ENCODE peak calls at places on chromosomes 6 and 20, in six cellular contexts. N is HCT116, B is SK-N-SH, O is IMR-90, U is H1, P is GM12878. R is an unnamed sample.

GRCh38 chr6:144360401-144360800 is 75.3 kb downstream of the UTRN start:
- DNase-seq in O (no peak), B (no peak), U (no peak), P (no peak), N (no peak), R (no peak)

GRCh38 chr20:2086177-2086979 is 15.2 kb upstream of the STK35 start:
- DNase-seq in O (no peak), U (no peak), N (no peak), P (no peak), B (no peak), R (no peak)

GRCh38 chr20:37239026-37239451 is 22.6 kb downstream of the GHRH start:
- DNase-seq in B (no peak), N (no peak), P (no peak), O (peak), U (no peak), R (no peak)

GRCh38 chr6:53090576-53090975 is 25.4 kb downstream of the FBXO9 start:
- DNase-seq in O (peak), B (no peak), N (no peak), P (no peak), U (no peak), R (no peak)

GRCh38 chr6:28814032-28814976 is 109.5 kb downstream of the TRIM27 start:
- DNase-seq in P (no peak), O (no peak), U (peak), N (no peak), B (no peak), R (no peak)

GRCh38 chr20:47907031-47907670 is 121.9 kb upstream of the SULF2 start:
- DNase-seq in N (no peak), O (no peak), P (no peak), U (no peak), B (no peak), R (no peak)

GRCh38 chr6:140636237-140636636 is 1261.8 kb upstream of the CITED2 start:
- DNase-seq in N (no peak), O (no peak), U (no peak), B (no peak), P (peak), R (no peak)

GRCh38 chr20:5652626-5653573 is 97.3 kb upstream of the SHLD1 start:
- DNase-seq in B (no peak), P (no peak), N (no peak), O (peak), U (no peak), R (peak)

GRCh38 chr6:33427585-33428218 is 7.8 kb downstream of the SYNGAP1 start:
- DNase-seq in U (peak), O (no peak), N (no peak), P (no peak), B (peak), R (peak)

GRCh38 chr6:116055513-116055912 is 5.2 kb downstream of the FRK start:
- DNase-seq in P (no peak), U (no peak), O (no peak), B (no peak), N (no peak), R (no peak)

GRCh38 chr6:32692019-32692418 is 25.6 kb upstream of the HLA-DQB1 start:
- DNase-seq in O (no peak), N (peak), P (peak), U (no peak), B (no peak), R (peak)

GRCh38 chr6:110053395-110054240 is 75.5 kb downstream of the GPR6 start:
- DNase-seq in N (peak), B (peak), P (no peak), O (peak), U (no peak), R (peak)

GRCh38 chr20:39146394-39146793 is 184.2 kb downstream of the DHX35 start:
- DNase-seq in P (no peak), B (no peak), O (no peak), N (no peak), U (no peak), R (no peak)

GRCh38 chr6:160035693-160036330 is 66.9 kb downstream of the IGF2R start:
- DNase-seq in U (no peak), P (no peak), B (no peak), N (no peak), O (peak), R (no peak)

GRCh38 chr6:17600527-17601388 is 656 bp downstream of the FAM8A1 start:
- DNase-seq in P (no peak), U (peak), B (peak), O (peak), N (no peak), R (no peak)

GRCh38 chr6:158586652-158587051 is 26.8 kb downstream of the TMEM181 start:
- DNase-seq in P (no peak), N (no peak), O (no peak), B (no peak), U (no peak), R (no peak)

GRCh38 chr20:51854912-51855311 is 52.6 kb upstream of the SALL4 start:
- DNase-seq in B (no peak), P (no peak), U (no peak), O (no peak), N (no peak), R (no peak)

GRCh38 chr6:38943964-38944363 is 104.6 kb upstream of the GLP1R start:
- DNase-seq in B (no peak), U (no peak), P (no peak), O (no peak), N (no peak), R (peak)

GRCh38 chr20:53403029-53403428 is 190.6 kb downstream of the ZNF217 start:
- DNase-seq in U (no peak), O (no peak), N (no peak), B (no peak), P (no peak), R (no peak)

GRCh38 chr20:22918286-22918983 is 116.7 kb upstream of the SSTR4 start:
- DNase-seq in P (no peak), N (no peak), B (no peak), U (no peak), O (no peak), R (no peak)

GRCh38 chr20:49821381-49821780 is 8.8 kb downstream of the SLC9A8 start:
- DNase-seq in O (no peak), N (no peak), B (no peak), U (no peak), P (no peak), R (no peak)

GRCh38 chr6:129663531-129663930 is 46.4 kb downstream of the ARHGAP18 start:
- DNase-seq in B (no peak), N (no peak), O (no peak), P (no peak), U (no peak), R (no peak)

GRCh38 chr6:129660346-129660676 is 49.7 kb downstream of the ARHGAP18 start:
- DNase-seq in O (no peak), N (no peak), B (no peak), U (no peak), P (no peak), R (no peak)

GRCh38 chr6:129662980-129663431 is 47.0 kb downstream of the ARHGAP18 start:
- DNase-seq in U (no peak), B (no peak), P (no peak), N (no peak), O (no peak), R (no peak)

GRCh38 chr6:129662406-129662766 is 47.6 kb downstream of the ARHGAP18 start:
- DNase-seq in U (no peak), O (no peak), N (no peak), B (no peak), P (peak), R (no peak)

DNA sequence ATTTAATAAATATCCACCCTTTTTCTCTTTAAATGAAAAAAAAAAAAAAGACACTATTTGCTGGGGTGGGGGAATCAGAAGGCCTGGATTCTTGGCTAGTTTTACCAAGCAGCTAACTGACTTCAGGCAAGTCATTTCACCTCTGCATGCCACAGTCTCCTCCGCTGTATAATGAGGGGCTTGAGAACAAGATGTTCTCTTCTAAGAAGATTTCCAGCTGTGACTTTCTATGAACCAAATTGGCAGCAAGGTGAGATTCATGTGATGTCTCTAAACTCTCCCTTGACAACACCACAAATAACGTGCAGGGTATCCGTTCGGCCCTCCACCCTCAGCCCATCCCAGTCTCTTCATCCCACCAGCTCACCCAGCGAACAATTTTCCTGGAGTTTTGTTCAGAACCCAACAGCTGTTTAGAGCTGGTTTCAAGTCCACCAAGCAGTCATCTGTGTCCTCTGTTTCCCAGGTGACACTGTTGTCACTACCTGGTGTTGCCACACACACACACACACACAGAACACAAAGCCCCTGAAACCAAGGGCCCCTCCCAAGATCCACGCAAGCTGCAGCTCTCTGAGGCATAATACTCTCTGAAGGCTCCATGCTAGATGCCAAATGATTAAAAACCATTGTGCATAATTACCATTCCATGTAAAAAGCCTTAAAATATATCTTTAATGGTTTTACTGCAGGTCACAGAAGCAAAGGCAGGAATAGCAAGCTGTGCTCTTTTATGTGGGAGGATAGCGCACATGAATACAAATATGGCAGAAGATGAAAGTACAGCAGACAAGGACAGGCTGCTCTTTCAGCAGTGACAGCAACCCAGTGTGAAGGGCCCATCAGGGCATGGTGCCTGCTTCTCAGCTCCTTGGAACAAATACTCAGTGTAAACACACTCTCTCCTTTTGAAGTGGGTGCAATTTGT is 48.2 kb downstream of the ARHGAP18 start:
- DNase-seq in O (no peak), U (no peak), P (no peak), N (no peak), B (no peak), R (no peak)
- TF ChIP-seq RAD21 in O (no peak), U (no peak), P (no peak), N (no peak), B (no peak), R (no peak)

GRCh38 chr20:13035399-13036173 is 26.8 kb downstream of the SPTLC3 start:
- DNase-seq in P (no peak), U (no peak), N (no peak), O (no peak), B (no peak), R (no peak)

GRCh38 chr20:13034936-13035335 is 26.2 kb downstream of the SPTLC3 start:
- DNase-seq in U (no peak), O (no peak), P (no peak), B (no peak), N (no peak), R (no peak)

GRCh38 chr20:13041574-13042457 is 33.0 kb downstream of the SPTLC3 start:
- DNase-seq in O (peak), U (no peak), B (no peak), N (no peak), P (no peak), R (no peak)

GRCh38 chr20:13034115-13034514 is 25.3 kb downstream of the SPTLC3 start:
- DNase-seq in O (no peak), B (no peak), P (no peak), N (no peak), U (no peak), R (no peak)

GRCh38 chr20:13037727-13038126 is 29.0 kb downstream of the SPTLC3 start:
- DNase-seq in B (no peak), P (no peak), U (no peak), O (peak), N (no peak), R (no peak)
- TF ChIP-seq RAD21 in B (no peak), P (no peak), U (no peak), O (no peak), N (no peak), R (no peak)

GRCh38 chr20:64164123-64164836 is at the start of gene MYT1:
- DNase-seq in U (no peak), B (peak), N (no peak), P (no peak), O (no peak), R (no peak)
- TF ChIP-seq RAD21 in U (no peak), B (peak), N (no peak), P (no peak), O (no peak), R (no peak)

DNA sequence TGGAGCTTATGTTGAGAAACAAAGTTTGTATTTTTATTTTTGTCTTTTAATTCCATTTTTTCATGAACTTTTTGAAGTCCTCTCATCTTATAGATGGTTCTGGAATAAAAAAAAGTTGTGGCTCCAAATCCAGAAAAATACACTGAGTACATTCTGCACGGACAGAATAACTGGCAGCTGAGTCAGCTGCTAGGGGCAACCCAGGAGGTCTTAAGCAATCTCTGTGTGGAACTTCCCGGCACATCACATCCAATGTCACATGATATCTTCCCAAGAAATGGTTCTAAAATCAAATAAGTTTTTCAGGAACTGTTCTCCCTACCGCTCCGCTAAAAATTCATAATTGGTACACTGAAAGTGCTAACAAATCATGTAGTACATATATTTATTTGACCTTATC is 29.8 kb downstream of the SLC13A3 start:
- DNase-seq in O (peak), U (no peak), P (no peak), B (no peak), N (no peak), R (no peak)
- TF ChIP-seq RAD21 in O (no peak), U (no peak), P (no peak), B (no peak), N (no peak), R (no peak)

DNA sequence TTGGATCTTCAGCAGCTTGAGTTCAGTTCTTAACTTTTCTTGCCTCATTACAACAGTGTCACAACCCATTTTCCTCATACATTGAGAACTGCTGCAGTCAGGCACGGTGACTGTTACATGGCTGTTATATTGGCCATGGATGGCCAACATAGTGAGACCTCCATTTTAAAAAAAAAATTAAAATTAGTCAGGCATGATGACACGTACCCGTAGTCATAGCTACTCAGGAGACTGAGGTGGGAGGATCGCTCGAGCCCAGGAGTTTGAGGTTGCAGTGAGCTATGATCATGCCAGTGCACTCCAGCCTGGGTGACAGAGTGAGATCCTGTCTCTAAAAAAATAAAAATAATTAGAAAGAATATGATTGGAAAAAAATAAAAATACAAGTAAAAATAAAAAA is 9.9 kb upstream of the MMP24 start:
- DNase-seq in B (no peak), U (no peak), P (no peak), O (no peak), N (no peak), R (no peak)
- TF ChIP-seq RAD21 in B (no peak), U (no peak), P (no peak), O (no peak), N (no peak), R (no peak)

GRCh38 chr6:106967936-106968555 is 6.5 kb downstream of the CD24 start:
- DNase-seq in N (no peak), O (no peak), B (no peak), U (no peak), P (no peak), R (no peak)
- TF ChIP-seq RAD21 in N (no peak), O (no peak), B (no peak), U (no peak), P (no peak), R (no peak)

GRCh38 chr6:2862712-2863174 is 21.1 kb upstream of the SERPINB1 start:
- DNase-seq in P (peak), B (no peak), O (no peak), N (no peak), U (no peak), R (no peak)
- TF ChIP-seq RAD21 in P (no peak), B (no peak), O (no peak), N (no peak), U (no peak), R (no peak)

DNA sequence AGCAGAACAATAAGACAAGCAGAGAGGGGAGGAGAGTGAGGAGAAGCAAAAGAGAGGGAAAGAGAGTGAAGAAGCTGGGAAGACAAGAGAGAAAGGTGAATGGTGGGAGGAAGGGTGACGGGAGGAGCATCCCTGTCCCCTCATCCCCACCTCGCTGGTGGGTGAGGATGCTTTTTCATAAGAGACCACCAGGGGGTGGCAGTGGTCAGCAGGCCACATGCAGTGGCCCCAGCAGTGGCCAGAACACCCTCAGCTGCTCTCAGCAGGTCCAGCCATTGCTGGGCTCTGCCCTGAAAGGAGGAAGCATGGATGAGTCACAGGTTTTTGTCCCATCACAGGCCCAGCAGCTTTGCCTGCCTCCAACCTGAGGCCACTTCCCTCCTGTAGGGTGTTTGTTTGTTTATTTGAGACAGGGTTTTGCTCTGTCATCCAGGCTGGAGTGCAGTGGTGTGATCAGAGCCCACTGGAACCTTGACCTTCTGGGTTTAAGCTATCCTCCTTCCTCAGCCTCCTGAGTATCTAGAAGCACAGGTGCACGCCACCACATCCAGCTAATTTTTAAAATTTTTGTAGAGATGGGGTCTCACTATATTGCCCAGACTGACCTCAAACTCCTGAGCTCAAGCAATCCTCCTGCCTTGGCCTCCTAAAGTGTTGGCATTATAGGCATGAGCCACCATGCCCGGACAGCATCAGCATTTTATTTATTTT is 23.9 kb downstream of the FGD2 start:
- DNase-seq in O (peak), U (peak), B (peak), P (no peak), N (peak), R (peak)
- TF ChIP-seq RAD21 in O (peak), U (peak), B (peak), P (peak), N (no peak), R (peak)

R was measured in A549.